ENCODE peak calls at places on chromosome 21, in five cellular contexts. L is activated CD8-positive, alpha-beta memory T cell treated with anti-CD3 and anti-CD28 coated beads, Interleukin-2, amount 50 U/mL, for 48 hours; Q is stimulated activated CD4-positive, alpha-beta T cell treated with anti-CD3 and anti-CD28 coated beads, Interleukin-15, amount 100 ng/mL, for 1 hour; C is lower lobe of right lung; R is activated naive CD8-positive, alpha-beta T cell treated with anti-CD3 and anti-CD28 coated beads, Interleukin-2, amount 50 U/mL, for 16 hours. N is an unnamed sample.

GRCh38 chr21:15964181-15964855 is 234.5 kb downstream of the USP25 start:
- DNase-seq in C (no peak), R (no peak), Q (no peak), L (no peak), N (no peak)

GRCh38 chr21:14452031-14452778 is 69.3 kb upstream of the HSPA13 start:
- DNase-seq in L (no peak), R (no peak), C (no peak), Q (no peak), N (no peak)

GRCh38 chr21:14836950-14837349 is 227.8 kb downstream of the NRIP1 start:
- DNase-seq in L (no peak), Q (no peak), R (no peak), C (no peak), N (no peak)

GRCh38 chr21:42199488-42200463 is 19.2 kb upstream of the ABCG1 start:
- DNase-seq in C (no peak), R (no peak), L (no peak), Q (no peak), N (no peak)

GRCh38 chr21:44431300-44431699 is 24.0 kb upstream of the LRRC3 start:
- DNase-seq in Q (no peak), R (no peak), C (no peak), L (peak), N (no peak)

GRCh38 chr21:33127154-33127893 is 57.4 kb downstream of the OLIG1 start:
- DNase-seq in C (peak), Q (peak), R (peak), L (peak), N (peak)

GRCh38 chr21:28904961-28905435 is 87.7 kb downstream of the LTN1 start:
- DNase-seq in Q (no peak), C (no peak), R (no peak), L (no peak), N (no peak)

GRCh38 chr21:37365657-37366487 is 701 bp upstream of the DYRK1A start:
- DNase-seq in Q (peak), C (peak), L (peak), R (no peak), N (peak)

GRCh38 chr21:15837603-15838002 is 107.8 kb downstream of the USP25 start:
- DNase-seq in C (no peak), Q (no peak), R (no peak), L (no peak), N (no peak)

GRCh38 chr21:15379776-15380175 is 315.0 kb upstream of the NRIP1 start:
- DNase-seq in R (no peak), C (no peak), Q (no peak), L (no peak), N (no peak)